ENCODE peak calls at places on chromosomes 12 and 14, in nine cellular contexts. V is right atrium auricular region, U is stomach, C is GM23248, P is ovary, K is IMR-90, X is testis, Z is heart left ventricle, S is psoas muscle. L is an unnamed sample.

GRCh38 chr12:107929436-107929835 is 154.9 kb downstream of the ASCL4 start:
- DNase-seq in P (no peak), X (peak; percentile 27), S (no peak), U (no peak), K (peak; percentile 10), C (peak; percentile 61), V (no peak), Z (no peak), L (no peak)

GRCh38 chr12:121296618-121297476 is at the start of gene CAMKK2:
- DNase-seq in S (peak; percentile 90), P (peak; percentile 89), X (peak; percentile 84), C (peak; percentile 92), U (peak; percentile 89), Z (peak; percentile 94), K (peak; percentile 70), V (no peak), L (peak; percentile 71)

GRCh38 chr14:61430066-61430757 is 108.8 kb downstream of the PRKCH start:
- DNase-seq in U (no peak), K (no peak), C (no peak), Z (no peak), V (no peak), S (no peak), X (no peak), P (no peak), L (no peak)

GRCh38 chr12:122537021-122537420 is 10.0 kb downstream of the KNTC1 start:
- DNase-seq in V (no peak), P (no peak), K (no peak), X (no peak), C (no peak), U (no peak), Z (no peak), S (no peak), L (no peak)

GRCh38 chr14:68976160-68977067 is 2.7 kb downstream of the ACTN1 start:
- DNase-seq in K (peak; percentile 48), P (peak; percentile 53), C (peak; percentile 69), S (peak; percentile 26), X (peak; percentile 37), Z (no peak), V (no peak), U (no peak), L (peak; percentile 75)

GRCh38 chr14:89620436-89620835 is 203.4 kb upstream of the FOXN3 start:
- DNase-seq in V (no peak), Z (no peak), K (no peak), C (no peak), U (no peak), X (no peak), P (no peak), S (no peak), L (no peak)

GRCh38 chr12:121657305-121658008 is 12.0 kb downstream of the MORN3 start:
- DNase-seq in U (no peak), V (no peak), C (no peak), P (no peak), Z (no peak), K (no peak), X (no peak), S (no peak), L (no peak)

GRCh38 chr12:52247622-52248540 is 14.8 kb downstream of the KRT7 start:
- DNase-seq in S (no peak), P (no peak), C (no peak), U (no peak), X (no peak), V (no peak), Z (peak; percentile 8), K (no peak), L (no peak)

GRCh38 chr12:45605624-45606023 is 123.9 kb upstream of the ARID2 start:
- DNase-seq in C (no peak), Z (no peak), K (no peak), V (no peak), U (no peak), P (no peak), X (no peak), S (no peak), L (no peak)

GRCh38 chr12:53939141-53940108 is 794 bp downstream of the HOXC13 start:
- DNase-seq in X (no peak), C (peak; percentile 79), P (no peak), S (no peak), K (no peak), V (no peak), U (no peak), Z (no peak), L (no peak)

GRCh38 chr12:50598321-50598862 is 93.6 kb downstream of the DIP2B start:
- DNase-seq in V (no peak), U (no peak), S (no peak), C (peak; percentile 66), P (no peak), K (peak; percentile 35), X (peak; percentile 60), Z (no peak), L (no peak)

GRCh38 chr14:22561661-22562579 is 27.1 kb downstream of the DAD1 start:
- DNase-seq in U (no peak), P (no peak), Z (no peak), S (no peak), C (no peak), K (no peak), V (no peak), X (no peak), L (no peak)

GRCh38 chr12:27924350-27925140 is 48.0 kb downstream of the PTHLH start:
- DNase-seq in U (no peak), V (no peak), X (no peak), C (peak; percentile 63), P (no peak), K (peak; percentile 61), S (no peak), Z (no peak), L (no peak)

DNA sequence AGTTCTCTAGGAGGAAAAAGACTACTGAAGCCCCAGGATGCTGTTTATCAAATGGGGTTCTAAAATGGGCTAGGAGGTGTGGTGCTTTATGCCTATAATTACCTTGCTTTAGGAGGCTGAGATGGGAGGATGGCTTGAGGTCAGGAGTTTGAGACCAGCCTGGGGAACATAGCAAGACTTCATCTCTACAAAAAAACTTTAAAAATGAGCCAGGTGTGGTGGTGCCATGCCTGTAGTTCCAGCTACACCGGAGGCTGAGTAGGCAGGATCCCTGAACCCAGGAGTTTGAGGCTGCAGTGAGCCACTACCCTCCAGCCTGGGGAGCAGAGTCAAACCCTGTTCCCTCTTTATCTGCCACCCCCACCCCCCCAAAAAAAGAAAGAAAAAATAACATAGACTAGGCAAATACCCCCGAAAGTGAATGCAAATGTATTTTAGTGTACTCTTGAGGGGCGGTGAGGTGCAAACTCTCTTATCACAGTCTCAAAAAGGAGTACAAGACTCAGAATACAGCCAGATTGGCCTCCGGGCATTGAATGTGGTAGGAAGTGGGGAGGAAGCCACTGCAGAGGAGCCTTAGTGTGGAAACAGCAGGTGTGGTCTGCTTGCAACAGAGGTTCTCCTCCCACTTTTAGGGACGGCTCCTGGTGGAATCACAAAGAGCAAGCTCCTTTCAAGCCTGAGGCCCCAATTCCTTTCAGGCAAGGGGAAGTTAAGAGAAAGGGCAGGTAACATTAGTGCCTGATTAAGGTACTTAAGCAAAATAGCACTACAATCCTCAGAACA is 23.5 kb upstream of the SLC2A3 start:
- DNase-seq in C (peak; percentile 25), P (no peak), Z (no peak), K (no peak), X (no peak), U (no peak), S (no peak), V (no peak), L (no peak)
- H3K27ac ChIP-seq in C (peak overlapping the region; percentile 74), P (no peak overlapping the region), Z (no peak overlapping the region), K (no peak overlapping the region), X (no peak overlapping the region), U (peak overlapping the region; percentile 86), S (no peak overlapping the region), V (no peak overlapping the region), L (no peak overlapping the region)

GRCh38 chr14:77051101-77051500 is 22.6 kb upstream of the IRF2BPL start:
- DNase-seq in U (peak; percentile 60), K (no peak), Z (peak; percentile 85), C (peak; percentile 73), V (peak; percentile 88), S (peak; percentile 84), P (no peak), X (peak; percentile 91), L (no peak)
- H3K4me3 ChIP-seq in U (no peak overlapping the region), K (no peak overlapping the region), Z (no peak overlapping the region), C (no peak overlapping the region), V (no peak overlapping the region), S (no peak overlapping the region), P (no peak overlapping the region), X (no peak overlapping the region), L (no peak overlapping the region)

GRCh38 chr12:85633491-85633890 is 202.7 kb downstream of the RASSF9 start:
- DNase-seq in U (no peak), K (no peak), S (no peak), Z (no peak), X (no peak), C (no peak), P (no peak), V (no peak), L (no peak)

GRCh38 chr12:85632390-85632789 is 203.8 kb downstream of the RASSF9 start:
- DNase-seq in U (no peak), Z (no peak), V (no peak), P (no peak), C (peak; percentile 28), S (no peak), K (peak; percentile 68), X (no peak), L (no peak)

GRCh38 chr12:85626782-85627171 is 209.4 kb downstream of the RASSF9 start:
- DNase-seq in S (no peak), K (no peak), U (no peak), V (no peak), Z (no peak), P (no peak), X (no peak), C (no peak), L (no peak)

GRCh38 chr12:85627584-85627983 is 208.6 kb downstream of the RASSF9 start:
- DNase-seq in U (no peak), K (peak; percentile 92), Z (no peak), X (no peak), C (peak; percentile 80), P (no peak), V (no peak), S (no peak), L (no peak)

DNA sequence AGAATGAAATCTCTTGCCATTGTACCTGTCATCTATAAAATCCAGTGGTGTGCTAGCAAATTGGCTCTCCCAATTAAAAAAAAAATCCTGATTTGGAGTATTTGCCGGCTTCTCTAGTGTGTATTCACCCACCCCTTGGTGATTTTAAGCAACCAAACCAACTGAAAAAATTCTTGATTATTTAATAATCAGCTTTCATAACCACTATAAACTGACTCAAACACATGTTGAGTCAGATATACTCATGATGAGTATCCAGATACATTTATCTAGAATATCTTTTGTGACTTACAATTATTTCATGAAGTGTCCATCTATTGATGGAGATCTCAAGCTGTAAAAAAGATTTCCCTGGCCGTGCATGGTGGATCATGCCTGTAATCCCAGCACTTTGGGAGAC is 205.4 kb downstream of the RASSF9 start:
- DNase-seq in Z (no peak), K (peak; percentile 4), U (no peak), X (no peak), V (no peak), P (no peak), C (peak; percentile 29), S (no peak), L (no peak)
- H3K9me3 ChIP-seq in Z (no peaks in the 10 kb centered on the region), K (no peaks in the 10 kb centered on the region), U (no peaks in the 10 kb centered on the region), X (no peaks in the 10 kb centered on the region), V (no peaks in the 10 kb centered on the region), P (no peaks in the 10 kb centered on the region), C (no peaks in the 10 kb centered on the region), S (no peaks in the 10 kb centered on the region), L (no peaks in the 10 kb centered on the region)

DNA sequence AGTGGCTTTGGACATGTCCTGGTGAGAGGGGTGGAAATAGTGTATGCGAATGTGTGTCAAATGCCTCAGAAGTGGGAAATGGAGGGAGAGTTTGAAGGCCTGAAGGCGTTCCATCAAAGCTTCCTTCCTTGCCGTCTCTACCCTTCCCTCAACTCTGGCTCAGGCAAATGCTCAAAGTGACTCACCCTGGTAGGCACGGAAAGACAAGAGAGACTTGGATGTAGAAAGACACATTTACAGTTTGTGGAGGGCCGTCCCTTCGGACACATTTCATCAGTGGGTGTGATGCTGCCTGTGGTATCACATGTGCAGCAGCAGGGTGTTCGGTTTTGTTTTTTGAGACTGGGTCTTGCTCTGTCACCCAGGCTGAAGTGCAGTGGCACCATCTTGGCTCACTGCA is 36.8 kb downstream of the CHST11 start:
- DNase-seq in K (no peak), V (no peak), X (no peak), P (no peak), C (peak; percentile 50), Z (no peak), U (no peak), S (no peak), L (no peak)
- H3K27ac ChIP-seq in K (no peak overlapping the region), V (no peak overlapping the region), X (no peak overlapping the region), P (no peak overlapping the region), C (no peak overlapping the region), Z (no peak overlapping the region), U (peak overlapping the region; percentile 63), S (peak overlapping the region; percentile 36), L (peak overlapping the region; percentile 58)

L was measured in uterus.